ENCODE peak calls at places on chromosomes 3 and 15, in five cellular contexts. N, C, M, G and X are unnamed samples.
A peak's percentile ranks its signal among the peaks of the same experiment; 100 is the strongest.

GRCh38 chr3:37862712-37863551 is 1.3 kb downstream of the CTDSPL start:
- DNase-seq in G (no peak), N (peak; percentile 56), C (peak; percentile 28), M (no peak), X (no peak)

GRCh38 chr3:150249776-150250175 is 158.3 kb upstream of the TSC22D2 start:
- DNase-seq in N (no peak), G (no peak), M (no peak), C (no peak), X (no peak)

GRCh38 chr3:101676765-101677435 is at the start of gene ZBTB11:
- DNase-seq in M (peak; percentile 100), N (peak; percentile 100), C (peak; percentile 100), G (no peak), X (peak; percentile 99)

GRCh38 chr15:36645106-36645505 is 65.7 kb downstream of the CDIN1 start:
- DNase-seq in G (no peak), C (no peak), N (peak; percentile 44), M (no peak), X (no peak)

GRCh38 chr15:83153288-83153687 is 45.8 kb downstream of the TM6SF1 start:
- DNase-seq in M (no peak), C (no peak), G (no peak), N (peak; percentile 11), X (no peak)

GRCh38 chr3:69740103-69741021 is 1.1 kb downstream of the MITF start:
- DNase-seq in M (no peak), G (no peak), N (no peak), C (peak; percentile 59), X (no peak)

GRCh38 chr3:23442598-23443383 is 239.7 kb downstream of the UBE2E2 start:
- DNase-seq in N (no peak), M (peak; percentile 62), G (peak; percentile 28), C (no peak), X (no peak)

GRCh38 chr15:88243895-88244787 is 12.4 kb downstream of the NTRK3 start:
- DNase-seq in C (no peak), G (no peak), N (peak; percentile 51), M (no peak), X (no peak)

GRCh38 chr3:146968204-146968651 is 363.1 kb upstream of the PLSCR5 start:
- DNase-seq in M (no peak), G (no peak), N (peak; percentile 69), C (no peak), X (peak; percentile 42)

GRCh38 chr3:159169828-159170227 is 368.0 kb downstream of the MFSD1 start:
- DNase-seq in M (peak; percentile 44), G (no peak), N (peak; percentile 24), C (no peak), X (peak; percentile 45)

GRCh38 chr15:100918034-100918689 is 995 bp upstream of the LRRK1 start:
- DNase-seq in C (peak; percentile 90), N (peak; percentile 80), G (peak; percentile 53), M (peak; percentile 31), X (no peak)

GRCh38 chr15:31236184-31237041 is 90.2 kb upstream of the KLF13 start:
- DNase-seq in N (peak; percentile 98), G (no peak), C (peak; percentile 71), M (peak; percentile 87), X (peak; percentile 88)

GRCh38 chr3:128481438-128481942 is 11.5 kb downstream of the GATA2 start:
- DNase-seq in M (no peak), C (no peak), N (peak; percentile 46), G (no peak), X (no peak)

GRCh38 chr3:169811606-169812123 is 1.0 kb upstream of the LRRIQ4 start:
- DNase-seq in C (no peak), M (peak; percentile 23), G (no peak), N (peak; percentile 78), X (no peak)

GRCh38 chr3:27632431-27633223 is 89.5 kb downstream of the EOMES start:
- DNase-seq in C (peak; percentile 48), G (no peak), N (peak; percentile 72), M (peak; percentile 32), X (peak; percentile 18)

GRCh38 chr3:49668414-49668797 is 5.7 kb upstream of the APEH start:
- DNase-seq in G (no peak), M (no peak), C (no peak), N (no peak), X (no peak)

GRCh38 chr3:105997800-105998526 is 129.2 kb upstream of the CBLB start:
- DNase-seq in N (peak; percentile 95), M (no peak), G (no peak), C (no peak), X (peak; percentile 73)

GRCh38 chr3:128710816-128711433 is 15.1 kb upstream of the RAB7A start:
- DNase-seq in N (no peak), M (no peak), C (no peak), G (no peak), X (no peak)

GRCh38 chr3:396293-396692 is 199.7 kb downstream of the CHL1 start:
- DNase-seq in M (no peak), N (no peak), G (no peak), C (no peak), X (peak; percentile 5)

GRCh38 chr3:170988378-170988777 is 38.1 kb downstream of the SLC2A2 start:
- DNase-seq in N (no peak), G (no peak), C (no peak), M (no peak), X (no peak)

GRCh38 chr3:174101244-174101643 is 703.7 kb downstream of the NLGN1 start:
- DNase-seq in G (no peak), M (no peak), C (no peak), N (no peak), X (no peak)

GRCh38 chr15:57476533-57476975 is 100.2 kb downstream of the CGNL1 start:
- DNase-seq in G (no peak), M (no peak), C (no peak), N (peak; percentile 76), X (peak; percentile 15)

GRCh38 chr3:33803894-33804526 is 5.6 kb downstream of the PDCD6IP start:
- DNase-seq in G (no peak), M (no peak), C (no peak), N (no peak), X (no peak)

GRCh38 chr3:57948782-57949242 is 59.4 kb upstream of the FLNB start:
- DNase-seq in C (no peak), G (no peak), N (no peak), M (no peak), X (no peak)

GRCh38 chr3:167901087-167901486 is 165.6 kb downstream of the SERPINI1 start:
- DNase-seq in M (no peak), G (no peak), C (no peak), N (no peak), X (no peak)

GRCh38 chr3:23019596-23020300 is 183.4 kb upstream of the UBE2E2 start:
- DNase-seq in N (peak; percentile 67), M (no peak), G (no peak), C (no peak), X (no peak)

GRCh38 chr3:188270423-188270972 is 116.5 kb downstream of the LPP start:
- DNase-seq in C (no peak), N (peak; percentile 95), M (peak; percentile 70), G (no peak), X (peak; percentile 87)

GRCh38 chr15:74873756-74874424 is 725 bp upstream of the SCAMP2 start:
- DNase-seq in N (peak; percentile 19), G (no peak), M (peak; percentile 6), C (peak; percentile 48), X (no peak)

GRCh38 chr3:187830181-187830580 is 84.9 kb upstream of the BCL6 start:
- DNase-seq in N (no peak), C (no peak), M (no peak), G (no peak), X (no peak)

GRCh38 chr15:35000511-35000910 is 12.4 kb upstream of the ZNF770 start:
- DNase-seq in N (peak; percentile 45), M (no peak), G (no peak), C (no peak), X (peak; percentile 56)

GRCh38 chr15:55654541-55654940 is 66.4 kb upstream of the PYGO1 start:
- DNase-seq in C (no peak), G (no peak), N (peak; percentile 9), M (no peak), X (no peak)

GRCh38 chr15:45648521-45649200 is 13.8 kb downstream of the SQOR start:
- DNase-seq in N (peak; percentile 54), M (no peak), G (no peak), C (no peak), X (no peak)

GRCh38 chr15:60370105-60370803 is 27.5 kb downstream of the ANXA2 start:
- DNase-seq in C (no peak), M (no peak), N (peak; percentile 59), G (no peak), X (no peak)

GRCh38 chr3:11289864-11290263 is 17.7 kb downstream of the ATG7 start:
- DNase-seq in N (no peak), G (no peak), M (no peak), C (no peak), X (no peak)